ENCODE peak calls at places on chromosomes 13 and 19, in four cellular contexts. B, X, T and W are unnamed samples.

GRCh38 chr19:51242881-51243280 is 8.0 kb upstream of the SIGLECL1 start:
- DNase-seq in T (no peak), B (no peak), X (no peak), W (no peak)

GRCh38 chr19:55080121-55080914 is 4.6 kb downstream of the EPS8L1 start:
- DNase-seq in X (peak), B (peak), T (peak), W (no peak)

GRCh38 chr19:29512748-29513147 is 13.0 kb upstream of the VSTM2B start:
- DNase-seq in X (no peak), B (no peak), T (no peak), W (no peak)

GRCh38 chr19:50349277-50350057 is 16.0 kb downstream of the NAPSA start:
- DNase-seq in X (no peak), T (no peak), B (no peak), W (no peak)

GRCh38 chr19:33273881-33274662 is 28.3 kb downstream of the CEBPA start:
- DNase-seq in T (peak), B (no peak), X (no peak), W (peak)

GRCh38 chr19:4052114-4052992 is 14.3 kb downstream of the ZBTB7A start:
- DNase-seq in X (no peak), B (peak), T (no peak), W (no peak)

GRCh38 chr13:32901994-32902780 is 114.0 kb upstream of the KL start:
- DNase-seq in X (no peak), T (no peak), B (no peak), W (no peak)

GRCh38 chr13:40064154-40064713 is 408.8 kb downstream of the COG6 start:
- DNase-seq in X (no peak), T (no peak), B (no peak), W (no peak)

GRCh38 chr13:41315466-41316047 is 4.5 kb downstream of the NAA16 start:
- DNase-seq in X (no peak), B (no peak), T (no peak), W (no peak)

GRCh38 chr13:33281951-33282595 is 3.5 kb downstream of the STARD13 start:
- DNase-seq in B (no peak), X (no peak), T (no peak), W (no peak)

GRCh38 chr19:55289117-55289796 is 5.5 kb downstream of the BRSK1 start:
- DNase-seq in T (no peak), B (peak), X (no peak), W (no peak)

GRCh38 chr19:34577531-34578101 is 96.1 kb downstream of the WTIP start:
- DNase-seq in T (no peak), X (no peak), B (no peak), W (no peak)

GRCh38 chr13:74305876-74306275 is 171.7 kb upstream of the KLF12 start:
- DNase-seq in T (no peak), X (no peak), B (no peak), W (no peak)

GRCh38 chr13:46936525-46936924 is 39.7 kb upstream of the HTR2A start:
- DNase-seq in B (no peak), X (no peak), T (no peak), W (no peak)

GRCh38 chr19:48896191-48896720 is 2.3 kb downstream of the TULP2 start:
- DNase-seq in X (peak), B (peak), T (no peak), W (no peak)